ENCODE peak calls at places on chromosomes 11 and 22, in seven cellular contexts. F, L, N, S, Q, A and J are unnamed samples.

GRCh38 chr22:50190182-50190951 is 4.7 kb downstream of the TRABD start:
- DNase-seq in F (peak; percentile 87), L (peak; percentile 95), N (peak; percentile 55), S (peak; percentile 88), Q (peak; percentile 83), A (peak; percentile 87), J (no peak)

GRCh38 chr11:23272095-23272494 is 411.8 kb upstream of the CCDC179 start:
- DNase-seq in F (no peak), L (no peak), N (no peak), S (no peak), Q (no peak), A (no peak), J (no peak)

GRCh38 chr22:50342651-50343540 is at the start of gene PPP6R2:
- DNase-seq in F (peak; percentile 83), L (peak; percentile 96), N (peak; percentile 56), S (peak; percentile 82), Q (peak; percentile 83), A (peak; percentile 90), J (peak; percentile 82)

GRCh38 chr22:48528221-48528915 is 1299.3 kb downstream of the BRD1 start:
- DNase-seq in F (no peak), L (no peak), N (no peak), S (no peak), Q (no peak), A (no peak), J (no peak)

GRCh38 chr11:3134218-3134621 is 30.9 kb downstream of the OSBPL5 start:
- DNase-seq in F (no peak), L (peak; percentile 81), N (no peak), S (peak; percentile 49), Q (no peak), A (peak; percentile 63), J (no peak)

GRCh38 chr11:2713721-2714462 is 14.1 kb upstream of the KCNQ1OT1 start:
- DNase-seq in F (no peak), L (no peak), N (no peak), S (no peak), Q (no peak), A (no peak), J (no peak)

GRCh38 chr11:1548221-1549070 is 23.6 kb downstream of the DUSP8 start:
- DNase-seq in F (peak; percentile 77), L (no peak), N (no peak), S (no peak), Q (no peak), A (peak; percentile 94), J (peak; percentile 90)

GRCh38 chr11:120295110-120295509 is 30.0 kb upstream of the TLCD5 start:
- DNase-seq in F (no peak), L (no peak), N (no peak), S (no peak), Q (no peak), A (no peak), J (no peak)

GRCh38 chr11:67320691-67321090 is 17.4 kb downstream of the SSH3 start:
- DNase-seq in F (no peak), L (no peak), N (no peak), S (no peak), Q (no peak), A (no peak), J (no peak)

GRCh38 chr22:24285245-24285644 is 14.6 kb downstream of the SPECC1L start:
- DNase-seq in F (no peak), L (no peak), N (no peak), S (no peak), Q (no peak), A (no peak), J (no peak)

GRCh38 chr11:112025682-112026081 is 474 bp downstream of the DLAT start:
- DNase-seq in F (no peak), L (no peak), N (peak; percentile 13), S (no peak), Q (peak; percentile 13), A (no peak), J (no peak)

GRCh38 chr11:12743834-12744449 is 69.7 kb downstream of the TEAD1 start:
- DNase-seq in F (no peak), L (no peak), N (no peak), S (no peak), Q (peak; percentile 76), A (no peak), J (no peak)

GRCh38 chr11:83007909-83008580 is 63.7 kb downstream of the RAB30 start:
- DNase-seq in F (peak; percentile 38), L (no peak), N (no peak), S (no peak), Q (peak; percentile 68), A (no peak), J (no peak)

GRCh38 chr11:2466869-2467694 is 22.3 kb downstream of the KCNQ1 start:
- DNase-seq in F (no peak), L (peak; percentile 75), N (no peak), S (no peak), Q (peak; percentile 85), A (peak; percentile 59), J (peak; percentile 68)

GRCh38 chr11:5722622-5723021 is 13.6 kb upstream of the OR56B1 start:
- DNase-seq in F (no peak), L (no peak), N (no peak), S (no peak), Q (no peak), A (no peak), J (no peak)

GRCh38 chr11:68683086-68683951 is 1.0 kb upstream of the GAL start:
- DNase-seq in F (no peak), L (peak; percentile 69), N (no peak), S (no peak), Q (no peak), A (peak; percentile 50), J (peak; percentile 67)

GRCh38 chr11:120878781-120879180 is 145.1 kb upstream of the TBCEL start:
- DNase-seq in F (no peak), L (no peak), N (no peak), S (no peak), Q (no peak), A (no peak), J (no peak)

GRCh38 chr11:77207019-77207485 is 79.0 kb downstream of the MYO7A start:
- DNase-seq in F (no peak), L (peak; percentile 46), N (no peak), S (peak; percentile 58), Q (no peak), A (no peak), J (no peak)

GRCh38 chr11:65439331-65440181 is 17.0 kb downstream of the NEAT1 start:
- DNase-seq in F (no peak), L (peak; percentile 74), N (peak; percentile 49), S (peak; percentile 51), Q (peak; percentile 15), A (peak; percentile 62), J (peak; percentile 57)

GRCh38 chr11:27216268-27217149 is 146.5 kb downstream of the CCDC34 start:
- DNase-seq in F (no peak), L (no peak), N (peak; percentile 54), S (no peak), Q (no peak), A (peak; percentile 86), J (no peak)

GRCh38 chr11:27217948-27218410 is 145.0 kb downstream of the CCDC34 start:
- DNase-seq in F (no peak), L (no peak), N (peak; percentile 92), S (no peak), Q (no peak), A (no peak), J (no peak)

GRCh38 chr11:27215471-27216267 is 147.3 kb downstream of the CCDC34 start:
- DNase-seq in F (peak; percentile 73), L (no peak), N (peak; percentile 21), S (no peak), Q (no peak), A (no peak), J (no peak)

GRCh38 chr11:27217496-27217895 is 145.5 kb downstream of the CCDC34 start:
- DNase-seq in F (no peak), L (no peak), N (no peak), S (no peak), Q (no peak), A (no peak), J (no peak)

DNA sequence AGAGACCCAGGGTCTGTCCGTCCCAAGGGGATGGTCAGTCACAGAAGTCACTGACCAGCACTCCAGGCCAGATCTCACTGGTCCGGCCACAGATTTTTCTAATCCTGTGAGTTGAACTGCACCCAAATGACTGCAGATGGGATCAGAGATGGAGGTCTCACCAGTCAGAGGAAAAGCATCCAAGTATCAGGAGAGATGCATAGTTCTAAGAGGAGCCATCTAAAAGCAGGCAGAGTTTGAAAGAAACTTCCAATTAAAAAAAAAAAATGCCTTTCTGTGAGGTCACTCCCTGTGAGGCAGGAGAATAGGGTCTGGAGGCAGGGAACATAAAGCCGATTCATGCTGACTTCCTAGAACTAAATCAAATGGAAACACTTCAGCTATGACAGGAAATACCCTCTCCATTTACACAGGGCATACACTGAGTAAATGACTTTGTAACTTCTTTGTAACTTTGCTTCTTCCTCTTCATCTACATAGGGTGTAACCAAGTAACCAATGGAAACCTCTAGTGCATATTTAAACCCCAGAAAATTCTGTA is 144.4 kb downstream of the CCDC34 start:
- DNase-seq in F (no peak), L (no peak), N (peak; percentile 93), S (no peak), Q (no peak), A (no peak), J (no peak)
- H3K4me3 ChIP-seq in F (no peak overlapping the region), L (no peak overlapping the region), N (no peak overlapping the region), S (no peak overlapping the region), Q (no peak overlapping the region), A (no peak overlapping the region), J (no peak overlapping the region)

GRCh38 chr11:107606122-107606521 is 15.2 kb downstream of the ELMOD1 start:
- DNase-seq in F (no peak), L (no peak), N (no peak), S (no peak), Q (peak; percentile 23), A (no peak), J (no peak)
- TF ChIP-seq CTCF in F (no peak), L (no peak), N (peak; percentile 21), S (no peak), Q (peak; percentile 24), A (no peak), J (no peak)

GRCh38 chr11:64078905-64079304 is 43.2 kb downstream of the FLRT1 start:
- DNase-seq in F (no peak), L (no peak), N (no peak), S (no peak), Q (no peak), A (no peak), J (no peak)

GRCh38 chr11:64074239-64074638 is 38.5 kb downstream of the FLRT1 start:
- DNase-seq in F (peak; percentile 57), L (no peak), N (no peak), S (no peak), Q (no peak), A (no peak), J (no peak)

GRCh38 chr11:64077607-64078006 is 41.9 kb downstream of the FLRT1 start:
- DNase-seq in F (no peak), L (no peak), N (no peak), S (no peak), Q (no peak), A (no peak), J (no peak)

GRCh38 chr11:64078294-64078693 is 42.6 kb downstream of the FLRT1 start:
- DNase-seq in F (no peak), L (no peak), N (no peak), S (no peak), Q (no peak), A (no peak), J (no peak)

GRCh38 chr11:64076764-64077163 is 41.0 kb downstream of the FLRT1 start:
- DNase-seq in F (no peak), L (no peak), N (no peak), S (no peak), Q (no peak), A (no peak), J (no peak)
- H3K4me3 ChIP-seq in F (no peak overlapping the region), L (no peak overlapping the region), N (no peak overlapping the region), S (no peak overlapping the region), Q (no peak overlapping the region), A (no peak overlapping the region), J (no peak overlapping the region)

GRCh38 chr11:128761339-128761738 is 67.5 kb downstream of the FLI1 start:
- DNase-seq in F (no peak), L (no peak), N (no peak), S (no peak), Q (no peak), A (no peak), J (no peak)
- TF ChIP-seq CTCF in F (no peak), L (no peak), N (no peak), S (no peak), Q (no peak), A (no peak), J (no peak)